ENCODE peak calls at places on chromosome 15, in seven cellular contexts. A is HFFc6, O is transverse colon, N is Karpas-422, C is ELR, H is A549, Q is NCI-H226. Y is an unnamed sample.

GRCh38 chr15:69794643-69795461 is 302.9 kb downstream of the TLE3 start:
- DNase-seq in A (peak), C (peak), Q (no peak), O (no peak), N (no peak), H (no peak), Y (no peak)

GRCh38 chr15:90946941-90947576 is 7.6 kb upstream of the RCCD1 start:
- DNase-seq in O (no peak), H (no peak), C (no peak), Q (no peak), N (no peak), A (no peak), Y (no peak)

GRCh38 chr15:58590236-58590635 is 158.4 kb downstream of the LIPC start:
- DNase-seq in A (no peak), Q (peak), N (no peak), O (no peak), H (no peak), C (no peak), Y (no peak)

GRCh38 chr15:38002883-38003477 is 68.5 kb downstream of the TMCO5A start:
- DNase-seq in A (peak), O (peak), N (peak), Q (no peak), C (peak), H (peak), Y (no peak)

GRCh38 chr15:101044625-101045235 is 125.6 kb downstream of the LRRK1 start:
- DNase-seq in O (peak), N (no peak), H (no peak), C (no peak), A (no peak), Q (no peak), Y (no peak)

GRCh38 chr15:77118787-77119410 is 48.0 kb upstream of the TSPAN3 start:
- DNase-seq in H (peak), N (peak), O (peak), Q (peak), C (peak), A (peak), Y (peak)

GRCh38 chr15:36499751-36500389 is 79.6 kb upstream of the CDIN1 start:
- DNase-seq in A (no peak), H (no peak), C (no peak), N (no peak), O (no peak), Q (no peak), Y (no peak)

GRCh38 chr15:79050977-79051376 is 39.6 kb downstream of the RASGRF1 start:
- DNase-seq in O (no peak), H (no peak), N (no peak), C (no peak), Q (no peak), A (no peak), Y (no peak)

GRCh38 chr15:30997270-30997669 is 5.8 kb upstream of the MTMR10 start:
- DNase-seq in A (no peak), C (peak), H (peak), Q (no peak), N (peak), O (no peak), Y (no peak)